ENCODE peak calls at places on chromosomes 4 and X, in ten cellular contexts. H is breast epithelium, W is tibial nerve, G is HCT116, B is transverse colon, Z is ovary, K is esophagus muscularis mucosa, Y is uterus, V is body of pancreas, D is heart left ventricle. Q is an unnamed sample.

GRCh38 chr4:147194604-147195003 is 248.9 kb upstream of the TTC29 start:
- DNase-seq in Y (no peak), G (no peak), B (no peak), W (no peak), V (no peak), K (no peak), D (no peak), Z (no peak), H (no peak), Q (no peak)

GRCh38 chr4:39770969-39771724 is 73.2 kb downstream of the UBE2K start:
- DNase-seq in K (no peak), D (no peak), Y (no peak), H (no peak), Z (no peak), V (no peak), W (no peak), G (no peak), B (no peak), Q (no peak)

GRCh38 chr4:66465111-66465510 is 794.8 kb upstream of the EPHA5 start:
- DNase-seq in K (no peak), Z (no peak), D (no peak), W (no peak), H (no peak), G (no peak), V (no peak), B (no peak), Y (no peak), Q (no peak)

GRCh38 chr4:158824425-158825274 is 55.8 kb downstream of the FNIP2 start:
- DNase-seq in K (no peak), V (no peak), D (no peak), H (no peak), G (no peak), B (no peak), Z (no peak), Y (no peak), W (no peak), Q (peak; percentile 61)

GRCh38 chrX:31036895-31037294 is 34.9 kb downstream of the FTHL17 start:
- DNase-seq in V (peak; percentile 61), Y (peak; percentile 18), Z (peak; percentile 35), G (peak; percentile 6), K (no peak), B (peak; percentile 30), D (peak; percentile 44), H (no peak), W (peak; percentile 24), Q (peak; percentile 57)

GRCh38 chr4:77226939-77227705 is 70.1 kb downstream of the CCNG2 start:
- DNase-seq in B (no peak), Z (no peak), D (no peak), Y (no peak), K (no peak), G (peak; percentile 6), H (no peak), V (no peak), W (no peak), Q (no peak)

GRCh38 chrX:154595559-154595958 is 10.6 kb downstream of the CTAG1A start:
- DNase-seq in V (no peak), G (no peak), D (no peak), H (no peak), Z (no peak), Y (no peak), B (no peak), K (no peak), W (no peak), Q (no peak)

GRCh38 chr4:2060578-2061207 is 1.6 kb downstream of the NAT8L start:
- DNase-seq in V (no peak), B (peak; percentile 32), K (no peak), H (no peak), W (no peak), Y (no peak), Z (no peak), G (no peak), D (peak; percentile 16), Q (no peak)

GRCh38 chrX:39320165-39320564 is 518.9 kb downstream of the MID1IP1 start:
- DNase-seq in Y (no peak), W (no peak), D (no peak), G (no peak), V (no peak), B (no peak), Z (no peak), H (no peak), K (no peak), Q (no peak)

GRCh38 chr4:183158062-183158461 is 59.0 kb downstream of the WWC2 start:
- DNase-seq in K (no peak), H (no peak), Z (no peak), Y (no peak), B (no peak), D (no peak), V (no peak), G (no peak), W (no peak), Q (no peak)

GRCh38 chrX:138986235-138986634 is 274.7 kb upstream of the FGF13 start:
- DNase-seq in D (no peak), G (no peak), H (no peak), Y (no peak), W (no peak), Z (no peak), K (no peak), B (no peak), V (no peak), Q (no peak)

GRCh38 chrX:40097101-40097491 is 662 bp downstream of the BCOR start:
- DNase-seq in K (no peak), G (no peak), V (no peak), B (no peak), D (no peak), Z (no peak), W (no peak), Y (no peak), H (no peak), Q (no peak)

GRCh38 chr4:41796545-41797210 is 48.2 kb upstream of the PHOX2B start:
- DNase-seq in Z (no peak), H (no peak), Y (no peak), G (no peak), B (no peak), K (no peak), W (no peak), V (no peak), D (no peak), Q (no peak)

GRCh38 chr4:102169345-102169744 is 175.9 kb downstream of the SLC39A8 start:
- DNase-seq in H (no peak), K (no peak), G (no peak), V (no peak), D (no peak), W (no peak), Y (no peak), B (no peak), Z (no peak), Q (no peak)

GRCh38 chrX:19867411-19867732 is 20.0 kb downstream of the SH3KBP1 start:
- DNase-seq in Z (no peak), V (no peak), G (no peak), K (no peak), B (no peak), H (no peak), W (peak; percentile 7), Y (no peak), D (no peak), Q (no peak)

GRCh38 chr4:145840162-145840768 is 98.4 kb downstream of the ZNF827 start:
- DNase-seq in D (no peak), H (no peak), K (no peak), V (peak; percentile 15), G (peak; percentile 35), Z (no peak), B (no peak), W (no peak), Y (no peak), Q (no peak)

GRCh38 chr4:134812611-134813010 is 611.0 kb upstream of the PABPC4L start:
- DNase-seq in D (no peak), W (no peak), B (no peak), H (no peak), K (no peak), Z (no peak), G (no peak), Y (no peak), V (no peak), Q (no peak)

GRCh38 chrX:137567474-137568232 is 1.7 kb downstream of the ZIC3 start:
- DNase-seq in Z (no peak), H (no peak), Y (no peak), D (no peak), B (no peak), W (no peak), V (no peak), G (no peak), K (no peak), Q (no peak)

DNA sequence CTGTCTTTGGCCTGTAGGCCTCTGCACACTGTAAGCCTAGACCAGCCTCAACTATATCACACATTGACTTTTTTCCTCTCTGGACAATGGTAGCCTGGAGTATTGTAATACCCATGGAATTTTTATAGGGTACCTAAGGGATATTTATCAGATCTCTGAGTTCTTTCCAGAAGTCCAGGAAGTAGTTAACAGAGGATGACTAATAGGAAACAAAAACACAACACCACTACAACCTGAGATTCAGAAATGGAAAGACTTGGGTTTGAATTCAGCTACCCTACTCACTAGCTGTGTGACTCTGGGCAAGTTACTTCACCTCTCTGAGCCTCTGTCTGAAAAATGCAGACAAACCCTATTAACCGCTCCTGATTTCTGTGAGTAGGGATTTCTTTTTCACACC is 7.7 kb upstream of the STX18 start:
- DNase-seq in D (no peak), Z (no peak), K (no peak), Y (no peak), H (no peak), W (no peak), B (no peak), G (no peak), V (no peak), Q (no peak)
- H3K36me3 ChIP-seq in D (peaks cover 4% of the 10 kb centered on the region), Z (no peaks in the 10 kb centered on the region), K (peaks cover 75% of the 10 kb centered on the region), Y (no peaks in the 10 kb centered on the region), H (no peaks in the 10 kb centered on the region), W (peaks cover 2% of the 10 kb centered on the region), B (no peaks in the 10 kb centered on the region), G (no peaks in the 10 kb centered on the region), V (no peaks in the 10 kb centered on the region), Q (peaks cover 46% of the 10 kb centered on the region)

GRCh38 chrX:119605739-119606507 is at the start of gene NKRF:
- DNase-seq in K (peak; percentile 94), D (peak; percentile 93), V (peak; percentile 95), H (peak; percentile 87), B (peak; percentile 94), Y (peak; percentile 93), G (no peak), Z (peak; percentile 95), W (peak; percentile 89), Q (peak; percentile 93)
- TF ChIP-seq POLR2A in K (peak; percentile 68), D (no peak), V (peak; percentile 86), H (peak; percentile 73), B (peak; percentile 83), Y (peak; percentile 88), G (peak; percentile 30), Z (peak; percentile 85), W (peak; percentile 77), Q (peak; percentile 21)

GRCh38 chr4:153518637-153519384 is 52.7 kb downstream of the TMEM131L start:
- DNase-seq in Z (no peak), V (peak; percentile 81), D (no peak), H (no peak), K (no peak), Y (no peak), W (no peak), G (no peak), B (no peak), Q (peak; percentile 38)
- H3K36me3 ChIP-seq in Z (no peaks in the 10 kb centered on the region), V (no peaks in the 10 kb centered on the region), D (no peaks in the 10 kb centered on the region), H (no peaks in the 10 kb centered on the region), K (no peaks in the 10 kb centered on the region), Y (no peaks in the 10 kb centered on the region), W (no peaks in the 10 kb centered on the region), G (no peaks in the 10 kb centered on the region), B (no peaks in the 10 kb centered on the region), Q (no peaks in the 10 kb centered on the region)

DNA sequence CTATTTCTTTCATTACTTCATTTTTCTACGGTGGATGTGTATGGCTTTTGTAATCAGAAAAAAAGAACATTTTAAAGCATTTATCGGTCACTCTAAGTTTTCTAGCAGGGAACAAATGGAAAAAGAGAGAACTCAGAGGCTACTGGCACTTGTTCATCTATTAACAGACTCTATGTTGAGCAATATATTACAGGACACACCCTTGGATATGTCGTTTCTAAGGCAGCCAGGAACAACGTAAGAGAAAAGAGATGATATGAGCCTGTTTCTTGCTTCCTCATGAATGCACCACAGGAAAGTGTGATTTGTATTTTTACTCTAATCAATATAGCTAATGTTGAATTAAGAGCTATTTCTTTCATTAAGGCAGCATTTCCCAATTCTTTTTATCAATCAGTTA is 13.2 kb downstream of the RAB9B start:
- DNase-seq in Y (no peak), V (no peak), B (no peak), G (no peak), D (no peak), K (no peak), Z (no peak), H (no peak), W (no peak), Q (no peak)
- TF ChIP-seq POLR2A in Y (no peak), V (no peak), B (no peak), G (no peak), D (no peak), K (no peak), Z (no peak), H (no peak), W (no peak), Q (no peak)

Q was measured in stomach.